ENCODE peak calls at places on chromosomes 2 and 18, in eight cellular contexts. P is islet precursor cell, O is NCI-H774, J is foreskin fibroblast, D is EL, T is HTR-8/SVneo, H is MM.1S, Z is HEK293T. M is an unnamed sample.

GRCh38 chr18:13635046-13635445 is 91.3 kb downstream of the FAM210A start:
- DNase-seq in P (no peak), Z (no peak), D (no peak), T (no peak), O (no peak), J (no peak), H (no peak), M (no peak)

GRCh38 chr2:128069769-128070168 is 21.2 kb upstream of the UGGT1 start:
- DNase-seq in D (peak; percentile 15), H (no peak), P (no peak), J (peak; percentile 36), O (no peak), Z (no peak), T (no peak), M (no peak)

GRCh38 chr2:95043300-95043786 is 17.8 kb downstream of the MAL start:
- DNase-seq in Z (no peak), P (no peak), D (peak; percentile 66), J (peak; percentile 88), T (peak; percentile 57), O (peak; percentile 38), H (no peak), M (peak; percentile 67)

GRCh38 chr2:233289590-233290424 is 17.8 kb upstream of the SAG start:
- DNase-seq in Z (no peak), P (peak; percentile 68), T (no peak), H (no peak), D (no peak), O (peak; percentile 44), J (no peak), M (no peak)

GRCh38 chr2:217279571-217279970 is 419.7 kb upstream of the TNP1 start:
- DNase-seq in P (peak; percentile 68), J (peak; percentile 92), D (peak; percentile 95), Z (no peak), O (no peak), H (no peak), T (peak; percentile 44), M (peak; percentile 96)

GRCh38 chr2:241134711-241135110 is 14.6 kb downstream of the PASK start:
- DNase-seq in J (no peak), Z (no peak), T (no peak), O (no peak), D (no peak), H (no peak), P (no peak), M (no peak)

GRCh38 chr18:59056706-59057492 is 82.8 kb upstream of the SEC11C start:
- DNase-seq in J (peak; percentile 84), H (peak; percentile 43), P (peak; percentile 91), D (peak; percentile 72), Z (peak; percentile 38), T (peak; percentile 57), O (peak; percentile 43), M (peak; percentile 57)

GRCh38 chr2:133959066-133959465 is 294.8 kb upstream of the MGAT5 start:
- DNase-seq in H (no peak), Z (no peak), P (no peak), T (no peak), D (no peak), O (no peak), J (no peak), M (no peak)

GRCh38 chr2:88831792-88832248 is 140.3 kb downstream of the RPIA start:
- DNase-seq in T (peak; percentile 21), O (no peak), P (no peak), Z (peak; percentile 69), H (peak; percentile 72), D (peak; percentile 34), J (peak; percentile 5), M (no peak)

GRCh38 chr2:133871810-133872209 is 303.5 kb upstream of the NCKAP5 start:
- DNase-seq in P (peak; percentile 5), O (no peak), H (no peak), Z (no peak), D (peak; percentile 8), J (no peak), T (no peak), M (no peak)

GRCh38 chr2:200810967-200811335 is 759 bp upstream of the BZW1 start:
- DNase-seq in T (no peak), H (no peak), O (no peak), J (no peak), Z (no peak), P (no peak), D (no peak), M (no peak)

GRCh38 chr2:181586569-181587076 is 70.3 kb downstream of the CERKL start:
- DNase-seq in T (no peak), J (peak; percentile 7), P (no peak), Z (no peak), H (peak; percentile 87), O (peak; percentile 83), D (no peak), M (no peak)

GRCh38 chr2:60858897-60859311 is 22.5 kb upstream of the REL start:
- DNase-seq in H (no peak), Z (no peak), O (no peak), J (no peak), D (no peak), P (no peak), T (no peak), M (no peak)

GRCh38 chr2:152440460-152440859 is 105.5 kb downstream of the FMNL2 start:
- DNase-seq in J (no peak), O (no peak), T (no peak), P (no peak), Z (no peak), D (no peak), H (no peak), M (no peak)

GRCh38 chr2:171390941-171391516 is 42.8 kb downstream of the METTL8 start:
- DNase-seq in O (no peak), H (no peak), P (no peak), Z (no peak), J (peak; percentile 82), T (no peak), D (peak; percentile 72), M (peak; percentile 62)

GRCh38 chr2:30802611-30803010 is 4.6 kb downstream of the CAPN13 start:
- DNase-seq in Z (no peak), O (no peak), D (no peak), H (no peak), J (no peak), P (peak; percentile 29), T (no peak), M (no peak)

GRCh38 chr2:192286093-192286701 is 91.5 kb upstream of the TMEFF2 start:
- DNase-seq in P (no peak), Z (peak; percentile 6), J (peak; percentile 78), O (no peak), D (peak; percentile 58), T (peak; percentile 24), H (peak; percentile 54), M (peak; percentile 37)

GRCh38 chr18:45576906-45577305 is 38.4 kb upstream of the SLC14A2 start:
- DNase-seq in D (no peak), P (no peak), O (no peak), Z (no peak), T (no peak), J (no peak), H (no peak), M (no peak)

M was measured in HFFc6.